ENCODE peak calls at places on chromosome 15, in nine cellular contexts. I is progenitor cell of endocrine pancreas, B is mammary epithelial cell, A is HEK293T, C is caudate nucleus, U is ELF-1, F is fibroblast of the aortic adventitia, M is foreskin melanocyte, Y is RCC 7860. S is an unnamed sample.

GRCh38 chr15:40065166-40065565 is 26.2 kb upstream of the SRP14 start:
- DNase-seq in I (no peak), B (no peak), A (no peak), C (no peak), U (no peak), F (no peak), M (no peak), Y (no peak), S (no peak)

GRCh38 chr15:72856549-72857040 is 73.0 kb upstream of the ADPGK start:
- DNase-seq in I (no peak), B (no peak), A (no peak), C (no peak), U (no peak), F (no peak), M (no peak), Y (no peak), S (no peak)

GRCh38 chr15:76988874-76989780 is 5.8 kb upstream of the PSTPIP1 start:
- DNase-seq in I (no peak), B (no peak), A (no peak), C (no peak), U (peak), F (no peak), M (no peak), Y (no peak), S (no peak)

GRCh38 chr15:44147636-44148035 is 47.4 kb downstream of the FRMD5 start:
- DNase-seq in I (no peak), B (no peak), A (no peak), C (no peak), U (no peak), F (no peak), M (no peak), Y (no peak), S (no peak)

GRCh38 chr15:36407647-36408046 is 171.8 kb upstream of the CDIN1 start:
- DNase-seq in I (no peak), B (peak), A (no peak), C (no peak), U (no peak), F (peak), M (no peak), Y (peak), S (no peak)

GRCh38 chr15:86481720-86482119 is 402.0 kb downstream of the AGBL1 start:
- DNase-seq in I (no peak), B (no peak), A (no peak), C (no peak), U (no peak), F (no peak), M (no peak), Y (no peak), S (no peak)

GRCh38 chr15:92578096-92578835 is 77.3 kb downstream of the FAM174B start:
- DNase-seq in I (no peak), B (no peak), A (no peak), C (no peak), U (no peak), F (no peak), M (no peak), Y (no peak), S (no peak)

GRCh38 chr15:58870451-58870850 is 63.0 kb downstream of the SLTM start:
- DNase-seq in I (no peak), B (no peak), A (no peak), C (no peak), U (no peak), F (peak), M (no peak), Y (no peak), S (no peak)

GRCh38 chr15:59380902-59381610 is 8.4 kb upstream of the MYO1E start:
- DNase-seq in I (no peak), B (no peak), A (no peak), C (no peak), U (peak), F (no peak), M (no peak), Y (no peak), S (no peak)

GRCh38 chr15:78988361-78988911 is 43.6 kb upstream of the CTSH start:
- DNase-seq in I (no peak), B (peak), A (no peak), C (no peak), U (peak), F (peak), M (peak), Y (peak), S (peak)

GRCh38 chr15:84868037-84868880 is 16.2 kb upstream of the SLC28A1 start:
- DNase-seq in I (no peak), B (no peak), A (no peak), C (no peak), U (no peak), F (no peak), M (no peak), Y (no peak), S (no peak)

GRCh38 chr15:74167891-74168331 is 5.6 kb upstream of the ISLR start:
- DNase-seq in I (no peak), B (no peak), A (no peak), C (no peak), U (no peak), F (no peak), M (no peak), Y (no peak), S (no peak)

GRCh38 chr15:39642011-39642640 is 61.2 kb downstream of the THBS1 start:
- DNase-seq in I (no peak), B (peak), A (no peak), C (no peak), U (peak), F (peak), M (peak), Y (peak), S (no peak)

GRCh38 chr15:54150255-54150654 is 172.0 kb downstream of the UNC13C start:
- DNase-seq in I (no peak), B (no peak), A (no peak), C (no peak), U (no peak), F (peak), M (peak), Y (peak), S (no peak)

GRCh38 chr15:42879390-42879912 is 41.1 kb downstream of the TTBK2 start:
- DNase-seq in I (no peak), B (no peak), A (no peak), C (no peak), U (no peak), F (no peak), M (no peak), Y (no peak), S (no peak)

GRCh38 chr15:99442268-99442897 is 123.4 kb upstream of the MEF2A start:
- DNase-seq in I (no peak), B (peak), A (no peak), C (no peak), U (no peak), F (peak), M (peak), Y (peak), S (no peak)

GRCh38 chr15:91711384-91712082 is 142.0 kb upstream of the SLCO3A1 start:
- DNase-seq in I (no peak), B (no peak), A (no peak), C (no peak), U (no peak), F (no peak), M (no peak), Y (no peak), S (no peak)

GRCh38 chr15:90315276-90315982 is 36.7 kb upstream of the ZNF774 start:
- DNase-seq in I (no peak), B (peak), A (no peak), C (no peak), U (no peak), F (peak), M (no peak), Y (no peak), S (peak)

GRCh38 chr15:40790723-40791122 is 16.2 kb upstream of the ZFYVE19 start:
- DNase-seq in I (no peak), B (peak), A (no peak), C (no peak), U (no peak), F (peak), M (no peak), Y (no peak), S (no peak)

GRCh38 chr15:36432162-36432561 is 147.3 kb upstream of the CDIN1 start:
- DNase-seq in I (no peak), B (peak), A (no peak), C (no peak), U (no peak), F (no peak), M (no peak), Y (peak), S (no peak)

GRCh38 chr15:31228980-31229826 is 97.4 kb upstream of the KLF13 start:
- DNase-seq in I (no peak), B (no peak), A (no peak), C (no peak), U (peak), F (no peak), M (no peak), Y (no peak), S (no peak)

S was measured in SK-MEL-5.